ENCODE peak calls at places on chromosomes 13 and 19, in nine cellular contexts. V is left ventricle myocardium superior; P is mucosa of gallbladder; C is activated gamma-delta T cell; Y is effector CD4-positive, alpha-beta T cell; W is effector memory CD8-positive, alpha-beta T cell; B is naive thymus-derived CD8-positive, alpha-beta T cell; I is activated CD8-positive, alpha-beta memory T cell treated with anti-CD3 and anti-CD28 coated beads, Interleukin-2, amount 50 U/mL, for 48 hours; Z is NCI-H82. K is an unnamed sample.

GRCh38 chr19:920051-920857 is 3.1 kb downstream of the KISS1R start:
- DNase-seq in V (no peak), P (no peak), C (peak; percentile 64), Y (peak; percentile 59), W (peak; percentile 51), B (peak; percentile 73), I (peak; percentile 83), Z (peak; percentile 25), K (peak; percentile 56)

GRCh38 chr19:6738726-6739389 is 622 bp upstream of the TRIP10 start:
- DNase-seq in V (peak; percentile 73), P (no peak), C (no peak), Y (peak; percentile 21), W (peak; percentile 22), B (no peak), I (peak; percentile 71), Z (peak; percentile 93), K (peak; percentile 47)

GRCh38 chr13:29522044-29522685 is 73.3 kb downstream of the SLC7A1 start:
- DNase-seq in V (no peak), P (no peak), C (no peak), Y (no peak), W (no peak), B (no peak), I (no peak), Z (no peak), K (no peak)

GRCh38 chr13:30493670-30494381 is 28.1 kb upstream of the HMGB1 start:
- DNase-seq in V (no peak), P (no peak), C (no peak), Y (no peak), W (no peak), B (no peak), I (no peak), Z (no peak), K (no peak)

GRCh38 chr19:49588370-49589122 is 2.4 kb upstream of the PRR12 start:
- DNase-seq in V (no peak), P (no peak), C (no peak), Y (peak; percentile 35), W (no peak), B (peak; percentile 35), I (peak; percentile 69), Z (peak; percentile 46), K (no peak)

GRCh38 chr19:21256722-21257121 is 72.5 kb downstream of the ZNF708 start:
- DNase-seq in V (no peak), P (no peak), C (no peak), Y (no peak), W (no peak), B (no peak), I (no peak), Z (peak; percentile 33), K (no peak)

GRCh38 chr13:109412232-109412935 is 374.0 kb downstream of the IRS2 start:
- DNase-seq in V (peak; percentile 72), P (peak; percentile 44), C (no peak), Y (no peak), W (no peak), B (no peak), I (no peak), Z (peak; percentile 88), K (no peak)

GRCh38 chr13:100608906-100609305 is 20.3 kb upstream of the GGACT start:
- DNase-seq in V (no peak), P (no peak), C (no peak), Y (no peak), W (no peak), B (no peak), I (no peak), Z (no peak), K (peak; percentile 58)

GRCh38 chr13:112984954-112985802 is 16.2 kb downstream of the MCF2L start:
- DNase-seq in V (no peak), P (no peak), C (no peak), Y (no peak), W (no peak), B (no peak), I (no peak), Z (no peak), K (no peak)

GRCh38 chr19:10000171-10000826 is 10.0 kb downstream of the COL5A3 start:
- DNase-seq in V (peak; percentile 75), P (peak; percentile 61), C (no peak), Y (peak; percentile 54), W (peak; percentile 57), B (peak; percentile 57), I (peak; percentile 86), Z (peak; percentile 66), K (peak; percentile 73)

GRCh38 chr19:54724644-54725043 is 402 bp downstream of the KIR3DL3 start:
- DNase-seq in V (no peak), P (no peak), C (no peak), Y (no peak), W (no peak), B (no peak), I (no peak), Z (no peak), K (no peak)

GRCh38 chr13:53719281-53719680 is 690.7 kb downstream of the OLFM4 start:
- DNase-seq in V (no peak), P (no peak), C (no peak), Y (no peak), W (no peak), B (no peak), I (no peak), Z (no peak), K (no peak)

GRCh38 chr19:18373892-18374629 is 11.9 kb upstream of the GDF15 start:
- DNase-seq in V (peak; percentile 91), P (peak; percentile 92), C (no peak), Y (no peak), W (peak; percentile 36), B (no peak), I (peak; percentile 77), Z (peak; percentile 35), K (peak; percentile 83)

GRCh38 chr19:6423499-6424189 is 967 bp downstream of the KHSRP start:
- DNase-seq in V (no peak), P (no peak), C (no peak), Y (no peak), W (no peak), B (peak; percentile 13), I (peak; percentile 71), Z (peak; percentile 29), K (peak; percentile 54)

GRCh38 chr19:9144920-9145319 is 4.7 kb downstream of the ZNF317 start:
- DNase-seq in V (no peak), P (no peak), C (no peak), Y (no peak), W (no peak), B (no peak), I (no peak), Z (no peak), K (no peak)

GRCh38 chr19:35759697-35760096 is 1.7 kb downstream of the PROSER3 start:
- DNase-seq in V (no peak), P (no peak), C (no peak), Y (no peak), W (no peak), B (no peak), I (no peak), Z (no peak), K (no peak)

GRCh38 chr13:110326263-110326904 is 19.3 kb downstream of the COL4A2 start:
- DNase-seq in V (no peak), P (no peak), C (no peak), Y (no peak), W (no peak), B (no peak), I (no peak), Z (no peak), K (no peak)

GRCh38 chr13:48415516-48415915 is 2.6 kb upstream of the LPAR6 start:
- DNase-seq in V (no peak), P (no peak), C (no peak), Y (no peak), W (no peak), B (no peak), I (no peak), Z (no peak), K (no peak)

GRCh38 chr13:110230661-110231347 is 76.2 kb downstream of the COL4A1 start:
- DNase-seq in V (no peak), P (peak; percentile 8), C (no peak), Y (no peak), W (no peak), B (no peak), I (no peak), Z (no peak), K (no peak)

GRCh38 chr19:8585057-8585893 is 8.0 kb upstream of the MYO1F start:
- DNase-seq in V (no peak), P (no peak), C (no peak), Y (no peak), W (no peak), B (no peak), I (no peak), Z (no peak), K (no peak)

GRCh38 chr13:111177081-111177711 is 62.1 kb downstream of the ARHGEF7 start:
- DNase-seq in V (peak; percentile 78), P (peak; percentile 53), C (no peak), Y (peak; percentile 54), W (peak; percentile 65), B (peak; percentile 80), I (no peak), Z (no peak), K (peak; percentile 71)

GRCh38 chr13:94712287-94712811 is at the start of gene SOX21:
- DNase-seq in V (no peak), P (no peak), C (no peak), Y (no peak), W (no peak), B (no peak), I (peak; percentile 64), Z (peak; percentile 53), K (no peak)

GRCh38 chr19:55638864-55639359 is 1.9 kb upstream of the ZNF580 start:
- DNase-seq in V (peak; percentile 38), P (no peak), C (no peak), Y (no peak), W (peak; percentile 54), B (peak; percentile 55), I (no peak), Z (peak; percentile 80), K (peak; percentile 71)

GRCh38 chr13:64158910-64159309 is 2743.3 kb upstream of the PCDH20 start:
- DNase-seq in V (no peak), P (no peak), C (no peak), Y (no peak), W (no peak), B (no peak), I (no peak), Z (no peak), K (no peak)

GRCh38 chr19:48954011-48954594 is 572 bp upstream of the BAX start:
- DNase-seq in V (no peak), P (no peak), C (no peak), Y (no peak), W (no peak), B (no peak), I (no peak), Z (no peak), K (no peak)

GRCh38 chr13:41900918-41901317 is 60.0 kb downstream of the VWA8 start:
- DNase-seq in V (no peak), P (no peak), C (no peak), Y (no peak), W (no peak), B (no peak), I (no peak), Z (no peak), K (no peak)

GRCh38 chr19:39415111-39416046 is 2.9 kb downstream of the PLEKHG2 start:
- DNase-seq in V (no peak), P (no peak), C (no peak), Y (no peak), W (no peak), B (no peak), I (peak; percentile 50), Z (no peak), K (no peak)

GRCh38 chr19:53849237-53849676 is 18.4 kb upstream of the MYADM start:
- DNase-seq in V (no peak), P (no peak), C (no peak), Y (no peak), W (no peak), B (no peak), I (no peak), Z (no peak), K (no peak)

GRCh38 chr19:50514346-50515167 is 844 bp upstream of the ASPDH start:
- DNase-seq in V (peak; percentile 27), P (no peak), C (no peak), Y (no peak), W (no peak), B (no peak), I (no peak), Z (no peak), K (no peak)

GRCh38 chr13:39527961-39528720 is 74.9 kb downstream of the LHFPL6 start:
- DNase-seq in V (no peak), P (no peak), C (no peak), Y (no peak), W (no peak), B (no peak), I (no peak), Z (no peak), K (no peak)

K was measured in activated CD4-positive, alpha-beta memory T cell treated with anti-CD3 and anti-CD28 coated beads, Interleukin-2, amount 10 ng/mL, durations not matched to agents 7 days and 5 days.